ENCODE peak calls at places on chromosome 9, in four cellular contexts. O is fibroblast of pulmonary artery, U is chondrocyte, W is brain microvascular endothelial cell. E is an unnamed sample.

GRCh38 chr9:34457266-34458012 is 931 bp downstream of the FAM219A start:
- DNase-seq in O (peak), U (peak), W (peak), E (peak)

GRCh38 chr9:5263568-5264218 is 32.5 kb downstream of the INSL4 start:
- DNase-seq in O (peak), U (no peak), W (peak), E (no peak)

GRCh38 chr9:125747765-125748510 is 765 bp downstream of the PBX3 start:
- DNase-seq in O (no peak), U (no peak), W (no peak), E (peak)

GRCh38 chr9:114364528-114365041 is 23.2 kb downstream of the AKNA start:
- DNase-seq in O (no peak), U (peak), W (no peak), E (no peak)

GRCh38 chr9:2339416-2339815 is 282.2 kb upstream of the VLDLR start:
- DNase-seq in O (no peak), U (no peak), W (no peak), E (no peak)

GRCh38 chr9:37165644-37166043 is 45.3 kb downstream of the ZCCHC7 start:
- DNase-seq in O (no peak), U (no peak), W (no peak), E (no peak)

GRCh38 chr9:94866770-94867169 is 140.3 kb downstream of the AOPEP start:
- DNase-seq in O (no peak), U (no peak), W (no peak), E (no peak)

GRCh38 chr9:15299374-15299939 is 7.6 kb downstream of the TTC39B start:
- DNase-seq in O (no peak), U (no peak), W (no peak), E (no peak)

GRCh38 chr9:127129073-127129717 is 6.8 kb upstream of the ANGPTL2 start:
- DNase-seq in O (no peak), U (no peak), W (no peak), E (no peak)

GRCh38 chr9:7216004-7216821 is 458.4 kb downstream of the KDM4C start:
- DNase-seq in O (peak), U (no peak), W (peak), E (no peak)

GRCh38 chr9:88722753-88723152 is 187.8 kb downstream of the NXNL2 start:
- DNase-seq in O (peak), U (no peak), W (no peak), E (no peak)

GRCh38 chr9:114911167-114911821 is 19.1 kb downstream of the TNFSF8 start:
- DNase-seq in O (peak), U (no peak), W (no peak), E (peak)

GRCh38 chr9:112378441-112379176 is 1.3 kb upstream of the HSDL2 start:
- DNase-seq in O (no peak), U (no peak), W (peak), E (peak)

GRCh38 chr9:103789686-103790085 is 304.4 kb upstream of the SMC2 start:
- DNase-seq in O (peak), U (no peak), W (no peak), E (no peak)
- TF ChIP-seq CTCF in O (peak), U (peak), W (peak), E (no peak)

GRCh38 chr9:8558176-8558575 is 758.6 kb upstream of the DMAC1 start:
- DNase-seq in O (peak), U (no peak), W (peak), E (no peak)
- TF ChIP-seq CTCF in O (no peak), U (no peak), W (no peak), E (no peak)

GRCh38 chr9:136050706-136051567 is 44.2 kb downstream of the NACC2 start:
- DNase-seq in O (no peak), U (peak), W (no peak), E (no peak)

GRCh38 chr9:136052991-136053756 is 41.9 kb downstream of the NACC2 start:
- DNase-seq in O (no peak), U (no peak), W (no peak), E (no peak)

GRCh38 chr9:136051568-136052432 is 43.3 kb downstream of the NACC2 start:
- DNase-seq in O (peak), U (peak), W (peak), E (peak)

GRCh38 chr9:136053757-136054142 is 41.3 kb downstream of the NACC2 start:
- DNase-seq in O (no peak), U (no peak), W (no peak), E (no peak)

DNA sequence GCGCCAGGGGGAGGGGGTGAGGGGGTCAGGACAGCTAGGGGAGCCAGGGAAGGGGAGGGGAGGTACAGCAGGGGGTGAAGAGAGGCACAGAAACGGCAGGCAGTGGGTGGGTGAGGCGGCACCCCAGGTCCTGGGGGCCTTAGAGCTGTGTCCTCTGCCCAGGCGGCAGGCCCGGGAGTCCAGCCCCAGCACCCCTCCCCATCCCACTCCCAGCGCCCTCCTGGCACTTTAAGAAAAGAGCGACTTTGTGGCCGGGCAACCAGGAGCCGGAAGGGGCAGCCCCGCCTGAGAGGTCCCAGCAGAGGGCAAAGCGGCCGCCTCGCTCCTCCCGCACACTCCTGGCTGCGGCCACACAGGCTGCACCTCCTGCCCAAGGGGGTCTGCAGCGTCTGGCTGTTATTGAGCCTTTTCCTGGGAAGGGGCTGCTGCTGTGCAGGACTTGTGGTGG is 42.6 kb downstream of the NACC2 start:
- DNase-seq in O (peak), U (peak), W (no peak), E (no peak)
- TF ChIP-seq CTCF in O (no peak), U (no peak), W (no peak), E (no peak)

DNA sequence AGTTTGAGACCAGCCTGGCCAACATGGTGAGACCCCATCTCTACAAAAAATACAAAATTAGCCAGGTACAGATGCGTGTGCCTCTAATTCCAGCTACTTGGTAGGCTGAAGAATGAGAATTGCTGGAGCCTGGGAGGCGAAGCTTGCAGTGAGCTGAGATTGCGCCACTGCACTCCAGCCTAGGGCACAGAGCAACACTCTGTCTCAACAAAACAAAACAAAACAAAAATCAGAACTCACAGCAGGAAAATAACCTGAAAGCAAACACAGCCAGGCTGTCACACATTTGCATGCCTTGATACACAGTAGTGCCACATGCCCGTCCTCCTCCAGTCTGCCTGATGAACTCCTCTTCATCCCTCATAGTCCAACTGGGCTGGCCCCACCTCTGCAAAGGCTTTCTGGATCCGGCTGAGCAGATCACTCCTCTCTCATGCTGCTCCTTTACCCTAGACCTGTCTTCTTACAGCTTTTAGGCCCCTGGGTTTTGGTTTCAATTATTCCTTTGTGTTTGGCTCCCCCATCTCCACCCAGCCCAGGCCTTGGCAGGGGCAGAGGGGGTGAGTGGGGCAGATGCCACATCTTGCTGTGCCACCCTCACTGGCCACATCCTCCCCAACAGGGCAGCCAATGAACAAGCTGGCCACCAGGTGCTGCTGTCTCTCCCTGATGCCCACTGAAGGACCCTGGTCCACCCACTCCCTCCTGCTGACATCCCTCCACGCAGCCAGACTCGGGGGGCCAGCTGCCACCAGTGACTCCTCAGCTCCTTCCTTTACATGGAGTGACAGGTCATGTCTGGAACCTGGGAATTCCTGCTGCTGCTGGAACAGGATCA is 62.0 kb upstream of the GGTA1 start:
- DNase-seq in O (no peak), U (no peak), W (no peak), E (no peak)
- TF ChIP-seq CTCF in O (no peak), U (peak), W (peak), E (no peak)

GRCh38 chr9:93301911-93302525 is 118.1 kb downstream of the WNK2 start:
- DNase-seq in O (no peak), U (peak), W (no peak), E (no peak)

GRCh38 chr9:93300175-93300572 is 116.2 kb downstream of the WNK2 start:
- DNase-seq in O (no peak), U (peak), W (no peak), E (no peak)

GRCh38 chr9:93300585-93301081 is 116.7 kb downstream of the WNK2 start:
- DNase-seq in O (no peak), U (peak), W (no peak), E (peak)

GRCh38 chr9:93302586-93303257 is 118.8 kb downstream of the WNK2 start:
- DNase-seq in O (peak), U (peak), W (peak), E (no peak)

GRCh38 chr9:93301291-93301811 is 117.4 kb downstream of the WNK2 start:
- DNase-seq in O (no peak), U (peak), W (no peak), E (no peak)
- TF ChIP-seq CTCF in O (no peak), U (no peak), W (no peak), E (no peak)

DNA sequence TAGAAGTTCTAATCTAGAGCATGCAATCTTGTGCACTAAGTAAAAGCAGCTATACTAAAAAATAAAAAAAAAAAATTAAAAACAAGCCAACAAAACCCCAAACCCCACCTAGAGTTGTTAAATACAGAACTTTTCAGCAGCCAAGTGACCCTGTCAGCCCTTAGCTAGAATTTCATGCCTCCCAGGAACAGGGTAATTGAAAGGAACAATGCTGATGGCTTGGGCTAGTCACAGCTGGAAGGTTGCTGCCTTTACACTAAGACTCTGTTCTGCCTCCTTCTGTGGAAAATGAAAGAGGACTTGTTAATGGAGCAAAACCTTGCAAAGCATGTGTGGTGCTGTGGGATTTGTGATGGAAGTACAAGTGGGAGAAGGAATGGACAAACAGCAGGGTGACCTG is 14.7 kb upstream of the TMEM252 start:
- DNase-seq in O (no peak), U (no peak), W (no peak), E (no peak)
- TF ChIP-seq CTCF in O (no peak), U (no peak), W (no peak), E (no peak)

DNA sequence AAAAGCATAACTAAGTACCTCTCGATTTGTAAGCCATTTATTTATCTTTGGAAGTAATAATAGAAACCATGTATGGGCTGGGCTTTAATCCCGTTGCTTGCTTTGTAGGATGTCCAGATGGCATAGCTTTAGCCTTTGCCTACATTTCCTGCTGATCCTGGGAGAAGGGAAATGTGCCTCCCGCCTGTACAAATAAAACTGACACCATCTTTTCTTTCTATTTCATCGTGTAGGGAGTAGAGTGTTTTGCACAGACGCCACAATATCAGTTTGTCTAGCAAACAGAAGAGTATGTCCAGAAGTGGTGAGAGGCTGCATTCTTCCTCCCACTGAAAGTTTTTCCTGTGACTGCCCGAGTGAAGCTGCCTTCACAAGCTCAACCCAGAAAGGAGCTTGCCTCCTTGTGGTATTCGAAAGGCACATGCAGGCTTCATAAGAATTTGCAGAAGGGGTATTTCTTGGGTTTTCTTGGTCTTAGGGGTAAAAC is 24.7 kb upstream of the TJP2 start:
- DNase-seq in O (peak), U (no peak), W (peak), E (no peak)
- TF ChIP-seq CTCF in O (peak), U (peak), W (peak), E (no peak)

GRCh38 chr9:134657666-134658377 is 16.2 kb downstream of the COL5A1 start:
- DNase-seq in O (no peak), U (peak), W (no peak), E (peak)

GRCh38 chr9:134655101-134655500 is 13.5 kb downstream of the COL5A1 start:
- DNase-seq in O (no peak), U (peak), W (no peak), E (peak)

GRCh38 chr9:134656334-134657034 is 14.9 kb downstream of the COL5A1 start:
- DNase-seq in O (no peak), U (peak), W (no peak), E (no peak)

GRCh38 chr9:134653259-134654009 is 11.8 kb downstream of the COL5A1 start:
- DNase-seq in O (no peak), U (peak), W (no peak), E (peak)

GRCh38 chr9:134655591-134656333 is 14.2 kb downstream of the COL5A1 start:
- DNase-seq in O (no peak), U (peak), W (no peak), E (no peak)
- TF ChIP-seq CTCF in O (no peak), U (no peak), W (no peak), E (no peak)

GRCh38 chr9:9799287-9799686 is 813.5 kb downstream of the PTPRD start:
- DNase-seq in O (no peak), U (no peak), W (no peak), E (no peak)

GRCh38 chr9:9804109-9804508 is 808.7 kb downstream of the PTPRD start:
- DNase-seq in O (no peak), U (no peak), W (no peak), E (no peak)
- TF ChIP-seq CTCF in O (no peak), U (no peak), W (no peak), E (no peak)